ENCODE peak calls at places on chromosomes 6 and 20, in nine cellular contexts. One of them, this sample, is unnamed.

GRCh38 chr20:46708172-46708860 is 1.1 kb upstream of the SLC2A10 start:
- DNase-seq in GM10248: no peak
- DNase-seq in AG10803: no peak
- DNase-seq in CD4-positive, alpha-beta T cell: no peak
- DNase-seq in adrenal gland: no peak
- DNase-seq in kidney: no peak
- DNase-seq in MCF 10A: no peak
- DNase-seq in cardiac muscle cell: no peak
- DNase-seq in HL-60: no peak
- DNase-seq in this sample: peak

GRCh38 chr6:80132942-80133517 is 26.6 kb downstream of the BCKDHB start:
- DNase-seq in AG10803: peak
- DNase-seq in cardiac muscle cell: peak
- DNase-seq in adrenal gland: peak
- DNase-seq in GM10248: no peak
- DNase-seq in HL-60: peak
- DNase-seq in CD4-positive, alpha-beta T cell: peak
- DNase-seq in MCF 10A: peak
- DNase-seq in kidney: no peak
- DNase-seq in this sample: peak

GRCh38 chr6:42112351-42112750 is 30.1 kb downstream of the C6orf132 start:
- DNase-seq in HL-60: no peak
- DNase-seq in GM10248: no peak
- DNase-seq in cardiac muscle cell: no peak
- DNase-seq in MCF 10A: no peak
- DNase-seq in adrenal gland: no peak
- DNase-seq in kidney: no peak
- DNase-seq in AG10803: no peak
- DNase-seq in CD4-positive, alpha-beta T cell: no peak
- DNase-seq in this sample: no peak

GRCh38 chr20:1803216-1804128 is 91.7 kb upstream of the SIRPA start:
- DNase-seq in HL-60: peak
- DNase-seq in GM10248: peak
- DNase-seq in cardiac muscle cell: peak
- DNase-seq in CD4-positive, alpha-beta T cell: no peak
- DNase-seq in kidney: peak
- DNase-seq in AG10803: peak
- DNase-seq in MCF 10A: no peak
- DNase-seq in adrenal gland: peak
- DNase-seq in this sample: peak

GRCh38 chr6:33576668-33577067 is 3.4 kb downstream of the BAK1 start:
- DNase-seq in HL-60: no peak
- DNase-seq in cardiac muscle cell: no peak
- DNase-seq in GM10248: no peak
- DNase-seq in adrenal gland: peak
- DNase-seq in kidney: no peak
- DNase-seq in CD4-positive, alpha-beta T cell: no peak
- DNase-seq in MCF 10A: no peak
- DNase-seq in AG10803: no peak
- DNase-seq in this sample: no peak

GRCh38 chr6:121430514-121431460 is 4.7 kb upstream of the GJA1 start:
- DNase-seq in cardiac muscle cell: peak
- DNase-seq in AG10803: peak
- DNase-seq in HL-60: no peak
- DNase-seq in CD4-positive, alpha-beta T cell: no peak
- DNase-seq in GM10248: no peak
- DNase-seq in kidney: no peak
- DNase-seq in adrenal gland: no peak
- DNase-seq in MCF 10A: peak
- DNase-seq in this sample: no peak

GRCh38 chr6:159906400-159906799 is 15.6 kb downstream of the MAS1 start:
- DNase-seq in CD4-positive, alpha-beta T cell: no peak
- DNase-seq in AG10803: no peak
- DNase-seq in kidney: no peak
- DNase-seq in cardiac muscle cell: no peak
- DNase-seq in HL-60: no peak
- DNase-seq in adrenal gland: no peak
- DNase-seq in MCF 10A: no peak
- DNase-seq in GM10248: no peak
- DNase-seq in this sample: no peak

GRCh38 chr20:58870293-58871014 is 17.9 kb downstream of the GNAS start:
- DNase-seq in CD4-positive, alpha-beta T cell: no peak
- DNase-seq in HL-60: peak
- DNase-seq in GM10248: peak
- DNase-seq in AG10803: peak
- DNase-seq in adrenal gland: peak
- DNase-seq in kidney: no peak
- DNase-seq in cardiac muscle cell: peak
- DNase-seq in MCF 10A: peak
- DNase-seq in this sample: peak

GRCh38 chr6:162917506-162917905 is 189.7 kb downstream of the PACRG start:
- DNase-seq in adrenal gland: no peak
- DNase-seq in MCF 10A: no peak
- DNase-seq in kidney: no peak
- DNase-seq in GM10248: no peak
- DNase-seq in CD4-positive, alpha-beta T cell: no peak
- DNase-seq in HL-60: no peak
- DNase-seq in AG10803: peak
- DNase-seq in cardiac muscle cell: no peak
- DNase-seq in this sample: no peak

GRCh38 chr20:50655325-50655880 is 35.9 kb downstream of the RIPOR3 start:
- DNase-seq in cardiac muscle cell: no peak
- DNase-seq in AG10803: peak
- DNase-seq in HL-60: peak
- DNase-seq in GM10248: no peak
- DNase-seq in CD4-positive, alpha-beta T cell: no peak
- DNase-seq in MCF 10A: no peak
- DNase-seq in kidney: no peak
- DNase-seq in adrenal gland: peak
- DNase-seq in this sample: no peak

GRCh38 chr6:14584450-14584849 is 466.9 kb downstream of the CD83 start:
- DNase-seq in HL-60: no peak
- DNase-seq in AG10803: peak
- DNase-seq in MCF 10A: no peak
- DNase-seq in adrenal gland: no peak
- DNase-seq in CD4-positive, alpha-beta T cell: no peak
- DNase-seq in kidney: no peak
- DNase-seq in GM10248: no peak
- DNase-seq in cardiac muscle cell: no peak
- DNase-seq in this sample: no peak
- TF ChIP-seq CTCF in HL-60: no peak
- TF ChIP-seq CTCF in AG10803: peak
- TF ChIP-seq CTCF in MCF 10A: no peak
- TF ChIP-seq CTCF in adrenal gland: no peak
- TF ChIP-seq CTCF in CD4-positive, alpha-beta T cell: no peak
- TF ChIP-seq CTCF in kidney: peak
- TF ChIP-seq CTCF in GM10248: no peak
- TF ChIP-seq CTCF in cardiac muscle cell: peak
- TF ChIP-seq CTCF in this sample: no peak

GRCh38 chr6:20159098-20159497 is 53.2 kb downstream of the MBOAT1 start:
- DNase-seq in HL-60: no peak
- DNase-seq in GM10248: no peak
- DNase-seq in CD4-positive, alpha-beta T cell: no peak
- DNase-seq in AG10803: no peak
- DNase-seq in adrenal gland: no peak
- DNase-seq in cardiac muscle cell: no peak
- DNase-seq in kidney: no peak
- DNase-seq in MCF 10A: no peak
- DNase-seq in this sample: no peak
- TF ChIP-seq CTCF in HL-60: no peak
- TF ChIP-seq CTCF in GM10248: no peak
- TF ChIP-seq CTCF in CD4-positive, alpha-beta T cell: no peak
- TF ChIP-seq CTCF in AG10803: no peak
- TF ChIP-seq CTCF in adrenal gland: no peak
- TF ChIP-seq CTCF in cardiac muscle cell: no peak
- TF ChIP-seq CTCF in kidney: no peak
- TF ChIP-seq CTCF in MCF 10A: no peak
- TF ChIP-seq CTCF in this sample: no peak

GRCh38 chr6:32397252-32397920 is 9.6 kb downstream of the BTNL2 start:
- DNase-seq in CD4-positive, alpha-beta T cell: no peak
- DNase-seq in MCF 10A: no peak
- DNase-seq in kidney: no peak
- DNase-seq in AG10803: no peak
- DNase-seq in adrenal gland: no peak
- DNase-seq in HL-60: no peak
- DNase-seq in GM10248: peak
- DNase-seq in cardiac muscle cell: no peak
- DNase-seq in this sample: no peak

GRCh38 chr6:32396028-32396427 is 11.0 kb downstream of the BTNL2 start:
- DNase-seq in HL-60: no peak
- DNase-seq in GM10248: no peak
- DNase-seq in MCF 10A: no peak
- DNase-seq in kidney: no peak
- DNase-seq in AG10803: no peak
- DNase-seq in cardiac muscle cell: no peak
- DNase-seq in CD4-positive, alpha-beta T cell: no peak
- DNase-seq in adrenal gland: no peak
- DNase-seq in this sample: no peak

GRCh38 chr6:32387946-32388345 is 16.2 kb upstream of the TSBP1 start:
- DNase-seq in GM10248: no peak
- DNase-seq in AG10803: no peak
- DNase-seq in kidney: no peak
- DNase-seq in cardiac muscle cell: no peak
- DNase-seq in adrenal gland: no peak
- DNase-seq in MCF 10A: no peak
- DNase-seq in CD4-positive, alpha-beta T cell: no peak
- DNase-seq in HL-60: no peak
- DNase-seq in this sample: no peak

DNA sequence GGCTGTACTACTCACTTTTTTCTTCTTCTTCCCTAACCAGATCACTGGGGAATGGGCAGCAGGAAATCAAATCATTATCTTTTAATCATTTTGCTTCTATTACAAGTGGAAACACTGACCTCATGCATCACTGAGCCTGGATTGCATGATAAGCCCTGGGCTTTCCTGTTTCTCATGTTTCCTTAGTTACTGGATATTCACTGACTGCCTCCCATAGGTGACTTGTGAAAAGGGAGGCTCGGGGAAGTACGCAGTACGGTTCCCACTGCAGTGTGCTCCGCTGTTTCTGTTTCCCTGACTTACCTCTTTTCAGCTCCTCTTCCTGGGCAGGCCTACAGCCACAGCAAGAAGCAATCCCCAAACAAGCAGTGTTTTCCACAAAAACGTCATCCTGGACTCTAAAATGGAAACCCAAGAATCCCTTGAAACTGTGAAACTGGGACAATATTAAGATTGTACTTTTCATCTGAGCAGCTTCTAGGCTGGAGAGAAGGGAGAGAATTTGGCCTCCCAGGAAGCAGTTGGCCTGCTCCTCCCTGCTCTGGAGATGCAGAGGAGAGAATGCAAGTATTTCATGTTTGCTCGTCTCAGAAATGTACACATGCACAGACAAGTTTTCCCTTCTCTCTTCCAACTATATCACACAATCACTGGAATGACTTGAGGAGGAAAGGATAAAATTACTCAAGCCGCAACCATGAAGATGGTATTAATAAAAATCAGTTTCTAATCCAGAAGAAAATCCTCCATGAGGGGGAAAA is 13.1 kb downstream of the BTNL2 start:
- DNase-seq in cardiac muscle cell: no peak
- DNase-seq in HL-60: no peak
- DNase-seq in GM10248: no peak
- DNase-seq in MCF 10A: no peak
- DNase-seq in CD4-positive, alpha-beta T cell: no peak
- DNase-seq in kidney: no peak
- DNase-seq in adrenal gland: peak
- DNase-seq in AG10803: no peak
- DNase-seq in this sample: no peak
- TF ChIP-seq CTCF in cardiac muscle cell: no peak
- TF ChIP-seq CTCF in HL-60: no peak
- TF ChIP-seq CTCF in GM10248: no peak
- TF ChIP-seq CTCF in MCF 10A: no peak
- TF ChIP-seq CTCF in CD4-positive, alpha-beta T cell: no peak
- TF ChIP-seq CTCF in kidney: no peak
- TF ChIP-seq CTCF in adrenal gland: no peak
- TF ChIP-seq CTCF in AG10803: no peak
- TF ChIP-seq CTCF in this sample: no peak

DNA sequence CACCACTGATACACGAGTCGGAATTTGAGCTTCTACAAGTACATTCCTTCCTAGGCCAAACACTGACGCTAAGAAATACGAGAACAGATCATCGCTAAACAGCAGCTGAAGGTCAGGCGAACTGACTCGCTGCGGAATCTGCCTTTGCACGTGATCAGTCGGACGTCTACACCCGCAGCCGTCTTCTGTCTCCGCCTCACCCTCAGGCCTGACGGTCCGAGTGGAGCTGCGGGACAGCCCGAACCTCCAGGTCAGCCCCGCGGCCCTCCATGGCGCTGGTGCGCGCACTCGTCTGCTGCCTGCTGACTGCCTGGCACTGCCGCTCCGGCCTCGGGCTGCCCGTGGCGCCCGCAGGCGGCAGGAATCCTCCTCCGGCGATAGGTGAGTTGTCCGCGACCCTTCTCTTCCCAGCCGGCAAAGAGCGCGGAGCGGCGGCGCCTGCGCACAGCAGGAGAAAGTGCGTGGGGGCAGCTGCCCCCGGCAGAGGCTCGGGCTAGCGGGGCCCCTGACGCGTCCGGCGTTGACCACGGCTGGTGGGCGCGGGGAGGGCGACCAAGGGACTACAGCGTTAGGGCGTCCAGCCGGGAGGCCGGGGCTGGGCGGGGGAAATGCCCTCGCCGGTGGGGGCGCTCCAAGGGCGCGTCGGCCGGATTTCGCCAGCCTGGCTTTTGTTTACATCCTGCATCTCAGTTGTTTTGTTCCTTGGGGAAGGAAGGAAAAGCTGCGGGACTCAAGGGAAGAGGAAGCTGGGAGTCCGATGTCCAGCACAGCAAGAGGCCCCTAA is at the start of gene SMPDL3A:
- DNase-seq in cardiac muscle cell: peak
- DNase-seq in adrenal gland: peak
- DNase-seq in HL-60: peak
- DNase-seq in MCF 10A: peak
- DNase-seq in AG10803: peak
- DNase-seq in kidney: peak
- DNase-seq in GM10248: peak
- DNase-seq in CD4-positive, alpha-beta T cell: no peak
- DNase-seq in this sample: peak
- TF ChIP-seq CTCF in cardiac muscle cell: peak
- TF ChIP-seq CTCF in adrenal gland: no peak
- TF ChIP-seq CTCF in HL-60: peak
- TF ChIP-seq CTCF in MCF 10A: peak
- TF ChIP-seq CTCF in AG10803: peak
- TF ChIP-seq CTCF in kidney: peak
- TF ChIP-seq CTCF in GM10248: peak
- TF ChIP-seq CTCF in CD4-positive, alpha-beta T cell: no peak
- TF ChIP-seq CTCF in this sample: peak

This sample was measured in activated CD8-positive, alpha-beta T cell treated with anti-CD3 and anti-CD28 coated beads for 36 hours.